ENCODE peak calls at places on chromosomes 1 and 21, in seven cellular contexts. K is GM23338, I is HCT116, Q is hepatocyte, X is neural progenitor cell, S is MM.1S, L is GM23248. C is an unnamed sample.

GRCh38 chr1:29393451-29393826 is 157.1 kb downstream of the PTPRU start:
- DNase-seq in K (no peak), I (no peak), X (no peak), S (no peak), Q (no peak), L (no peak), C (no peak)

GRCh38 chr1:168079761-168080160 is 57.0 kb downstream of the GPR161 start:
- DNase-seq in L (peak), I (peak), Q (no peak), X (no peak), K (no peak), S (no peak), C (peak)

GRCh38 chr1:62334434-62334833 is 15.2 kb upstream of the KANK4 start:
- DNase-seq in X (no peak), Q (no peak), S (no peak), I (no peak), K (no peak), L (no peak), C (no peak)

GRCh38 chr1:75265792-75266191 is 131.6 kb downstream of the LHX8 start:
- DNase-seq in I (peak), X (peak), K (peak), Q (peak), L (peak), S (peak), C (peak)

GRCh38 chr1:21123287-21123961 is 53.3 kb downstream of the EIF4G3 start:
- DNase-seq in S (no peak), Q (no peak), L (no peak), K (no peak), I (no peak), X (no peak), C (no peak)

GRCh38 chr1:41868241-41868953 is 50.3 kb downstream of the HIVEP3 start:
- DNase-seq in X (no peak), S (peak), Q (no peak), K (no peak), I (no peak), L (no peak), C (peak)

GRCh38 chr1:203040518-203041275 is 14.4 kb downstream of the PPFIA4 start:
- DNase-seq in X (no peak), K (no peak), S (peak), L (no peak), I (no peak), Q (no peak), C (no peak)

GRCh38 chr1:78370779-78371482 is 119.8 kb upstream of the PTGFR start:
- DNase-seq in K (no peak), L (peak), Q (no peak), X (no peak), S (no peak), I (no peak), C (peak)

GRCh38 chr1:24379733-24380315 is 33.8 kb downstream of the STPG1 start:
- DNase-seq in X (no peak), Q (no peak), L (peak), K (no peak), S (no peak), I (no peak), C (peak)

GRCh38 chr1:31696246-31696645 is 7.6 kb downstream of the COL16A1 start:
- DNase-seq in S (no peak), I (no peak), L (no peak), Q (no peak), X (no peak), K (no peak), C (no peak)

GRCh38 chr21:35041122-35041521 is 8.0 kb downstream of the RUNX1 start:
- DNase-seq in K (no peak), S (no peak), X (no peak), I (no peak), L (no peak), Q (no peak), C (no peak)

GRCh38 chr1:169630006-169630405 is at the start of gene SELP:
- DNase-seq in I (no peak), S (no peak), X (no peak), Q (no peak), K (no peak), L (no peak), C (no peak)

GRCh38 chr21:37224861-37225260 is 42.3 kb downstream of the VPS26C start:
- DNase-seq in X (no peak), Q (no peak), I (no peak), S (no peak), K (no peak), L (no peak), C (no peak)

GRCh38 chr1:231653611-231654010 is 27.0 kb downstream of the DISC1 start:
- DNase-seq in L (peak), I (no peak), X (no peak), S (no peak), Q (no peak), K (no peak), C (no peak)

GRCh38 chr1:70146488-70146887 is 58.9 kb downstream of the LRRC40 start:
- DNase-seq in I (no peak), S (no peak), Q (no peak), L (peak), K (no peak), X (no peak), C (peak)

GRCh38 chr1:12461764-12462163 is 156.2 kb downstream of the DHRS3 start:
- DNase-seq in S (no peak), I (no peak), Q (no peak), L (no peak), X (no peak), K (no peak), C (no peak)

GRCh38 chr1:9233241-9233941 is 1.2 kb upstream of the H6PD start:
- DNase-seq in S (no peak), X (no peak), L (peak), I (no peak), Q (peak), K (no peak), C (no peak)

GRCh38 chr1:2287649-2288048 is 59.5 kb downstream of the SKI start:
- DNase-seq in X (no peak), I (no peak), L (no peak), K (no peak), S (no peak), Q (no peak), C (no peak)

GRCh38 chr1:233341117-233341516 is 13.6 kb downstream of the MAP3K21 start:
- DNase-seq in X (no peak), K (no peak), L (no peak), Q (no peak), I (no peak), S (no peak), C (peak)

GRCh38 chr1:177913762-177914540 is 55.9 kb downstream of the SEC16B start:
- DNase-seq in L (peak), K (peak), Q (peak), I (peak), S (peak), X (peak), C (peak)

GRCh38 chr1:22231068-22231593 is 88.2 kb upstream of the WNT4 start:
- DNase-seq in X (no peak), K (no peak), I (no peak), Q (no peak), L (no peak), S (no peak), C (no peak)

GRCh38 chr1:17199267-17200044 is 5.5 kb upstream of the PADI1 start:
- DNase-seq in X (no peak), Q (no peak), S (no peak), K (no peak), L (peak), I (no peak), C (no peak)

GRCh38 chr21:42032968-42033367 is 22.8 kb upstream of the ZBTB21 start:
- DNase-seq in I (no peak), L (no peak), S (peak), X (no peak), K (no peak), Q (no peak), C (no peak)
- H3K27ac ChIP-seq in I (no peak), L (no peak), S (peak), X (no peak), K (no peak), Q (no peak), C (no peak)

GRCh38 chr21:31879251-31879650 is 6.4 kb downstream of the HUNK start:
- DNase-seq in I (no peak), Q (no peak), X (no peak), L (no peak), K (no peak), S (no peak), C (no peak)
- TF ChIP-seq EZH2 in I (no peak), Q (no peak), X (no peak), L (no peak), K (no peak), S (no peak), C (no peak)

GRCh38 chr1:150162862-150163706 is 13.4 kb downstream of the PLEKHO1 start:
- DNase-seq in L (peak), Q (peak), X (peak), S (no peak), K (peak), I (no peak), C (peak)
- TF ChIP-seq EZH2phosphoT487 in L (no peak), Q (no peak), X (no peak), S (no peak), K (no peak), I (no peak), C (no peak)

DNA sequence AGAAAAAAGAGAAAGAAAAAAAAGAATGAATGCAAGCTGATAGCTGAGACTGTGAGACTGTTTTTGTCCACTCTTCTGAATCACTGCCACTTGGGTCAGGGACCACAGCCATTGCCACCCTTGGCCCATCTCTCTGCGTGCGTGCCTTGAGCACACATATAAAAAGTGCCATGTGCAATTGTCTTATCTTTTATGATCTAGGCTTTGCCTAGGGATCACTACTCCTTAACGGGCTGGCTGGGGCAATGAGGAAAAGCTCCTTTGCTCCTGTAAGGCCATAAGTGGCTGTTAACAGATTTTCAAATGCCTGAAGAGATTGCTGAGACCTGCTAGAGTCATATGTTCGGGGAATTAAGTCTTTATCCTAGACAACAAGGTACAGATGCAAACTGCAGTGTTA is 8.2 kb downstream of the SPATA46 start:
- DNase-seq in K (no peak), X (no peak), I (no peak), Q (no peak), L (no peak), S (no peak), C (no peak)
- H3K27ac ChIP-seq in K (no peak), X (no peak), I (no peak), Q (no peak), L (no peak), S (no peak), C (no peak)

GRCh38 chr1:151715726-151716404 is 738 bp downstream of the CELF3 start:
- DNase-seq in K (peak), X (peak), L (no peak), I (no peak), S (no peak), Q (no peak), C (no peak)

GRCh38 chr1:151718011-151718431 is 1.4 kb upstream of the CELF3 start:
- DNase-seq in Q (no peak), I (no peak), L (peak), X (no peak), S (no peak), K (no peak), C (peak)

GRCh38 chr1:151718666-151719065 is 2.1 kb upstream of the CELF3 start:
- DNase-seq in I (no peak), K (no peak), L (no peak), Q (no peak), S (no peak), X (no peak), C (no peak)

GRCh38 chr1:151716405-151716762 is 219 bp downstream of the CELF3 start:
- DNase-seq in K (no peak), Q (no peak), S (no peak), I (no peak), X (no peak), L (no peak), C (no peak)

GRCh38 chr1:151716771-151717631 is at the start of gene CELF3:
- DNase-seq in I (no peak), X (peak), S (peak), Q (peak), L (peak), K (peak), C (no peak)
- TF ChIP-seq EZH2 in I (no peak), X (peak), S (no peak), Q (no peak), L (no peak), K (no peak), C (no peak)

GRCh38 chr1:198556969-198557368 is 16.5 kb upstream of the ATP6V1G3 start:
- DNase-seq in L (peak), X (no peak), I (no peak), Q (no peak), K (no peak), S (peak), C (no peak)

GRCh38 chr1:198560093-198560638 is 19.7 kb upstream of the ATP6V1G3 start:
- DNase-seq in X (no peak), S (no peak), L (peak), I (no peak), K (no peak), Q (no peak), C (peak)

GRCh38 chr1:198563578-198563977 is 23.1 kb upstream of the ATP6V1G3 start:
- DNase-seq in L (peak), X (no peak), K (peak), Q (no peak), S (no peak), I (no peak), C (peak)

GRCh38 chr1:198558402-198558801 is 17.9 kb upstream of the ATP6V1G3 start:
- DNase-seq in L (no peak), I (no peak), S (no peak), X (no peak), Q (no peak), K (no peak), C (no peak)

GRCh38 chr1:198559362-198559761 is 18.9 kb upstream of the ATP6V1G3 start:
- DNase-seq in L (no peak), I (no peak), X (no peak), K (no peak), Q (no peak), S (no peak), C (no peak)
- TF ChIP-seq EZH2phosphoT487 in L (no peak), I (no peak), X (no peak), K (no peak), Q (no peak), S (no peak), C (no peak)

GRCh38 chr1:225448146-225448805 is 20.4 kb upstream of the LBR start:
- DNase-seq in L (no peak), S (no peak), I (no peak), X (no peak), Q (no peak), K (no peak), C (no peak)
- H3K27ac ChIP-seq in L (no peak), S (no peak), I (no peak), X (no peak), Q (peak), K (no peak), C (no peak)

DNA sequence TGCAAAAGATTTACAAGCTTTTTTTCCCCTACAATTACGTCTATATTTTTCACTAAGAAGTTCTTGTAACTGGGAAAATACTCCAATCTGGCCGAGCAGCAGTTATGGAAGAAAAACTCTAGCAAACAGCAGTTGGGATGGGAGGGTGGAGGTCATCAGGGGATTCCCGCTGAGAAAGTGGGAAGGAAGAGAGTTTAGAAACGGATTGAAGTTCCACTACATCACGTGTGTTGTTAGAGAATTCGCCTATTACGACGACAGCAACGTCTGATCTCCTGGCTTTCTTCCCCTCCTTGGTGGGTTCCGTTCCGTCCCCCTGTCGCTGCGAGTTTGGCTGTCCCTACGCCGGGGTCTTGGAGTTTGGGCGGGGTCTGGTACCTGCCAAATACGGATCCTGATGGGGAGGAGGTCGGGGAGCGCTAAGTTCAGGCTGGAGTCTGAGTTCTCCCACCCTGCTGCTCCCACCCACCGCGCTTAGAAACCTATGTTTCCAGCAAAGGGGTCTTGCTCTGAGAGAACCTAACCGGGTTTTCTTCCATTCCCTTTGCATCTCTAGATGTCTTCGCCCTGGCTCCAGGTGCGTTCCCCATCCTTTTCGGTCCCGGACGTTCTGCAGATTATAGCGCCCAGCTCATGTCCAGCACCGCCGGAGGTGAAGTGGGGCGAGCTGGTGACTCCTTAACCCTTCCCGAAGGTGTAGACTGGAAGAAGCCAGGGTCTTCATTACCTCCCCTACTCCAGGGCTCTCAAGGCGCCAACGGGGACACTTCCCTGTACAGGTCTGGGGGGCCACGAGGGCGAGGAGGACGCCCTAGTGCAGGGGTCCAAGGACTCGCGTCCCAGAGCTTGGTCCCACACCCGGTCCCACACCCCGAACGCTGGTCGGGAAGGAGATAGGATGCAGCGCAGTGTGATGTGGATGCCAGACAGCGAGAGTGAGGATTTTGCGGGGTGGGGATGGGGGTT is 688 bp upstream of the KCNK2 start:
- DNase-seq in L (peak), X (peak), I (no peak), S (no peak), Q (peak), K (peak), C (no peak)
- TF ChIP-seq EZH2 in L (no peak), X (peak), I (no peak), S (no peak), Q (peak), K (no peak), C (no peak)

GRCh38 chr1:36975642-36976041 is 58.7 kb downstream of the GRIK3 start:
- DNase-seq in K (no peak), I (no peak), S (no peak), X (no peak), Q (no peak), L (no peak), C (no peak)
- TF ChIP-seq EZH2phosphoT487 in K (no peak), I (no peak), S (no peak), X (no peak), Q (no peak), L (no peak), C (no peak)

DNA sequence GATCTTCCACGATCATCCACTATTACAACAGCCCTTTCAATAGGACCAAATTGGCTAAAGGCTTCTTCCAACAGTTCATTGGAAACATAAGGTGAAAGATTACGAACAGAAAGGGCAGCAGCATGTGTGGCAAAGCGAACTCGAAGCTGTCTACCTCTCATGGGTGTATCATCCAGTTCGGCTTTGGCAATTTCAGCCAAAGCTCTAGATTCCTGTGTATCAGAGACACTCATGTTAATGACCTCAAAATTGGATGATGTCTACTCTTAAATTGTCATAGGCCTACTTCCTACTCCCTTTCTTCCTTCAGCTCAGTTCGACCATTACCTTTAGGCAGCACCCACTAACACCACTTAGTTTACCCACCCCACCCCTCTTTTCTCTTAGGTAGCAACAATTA is 2.2 kb downstream of the SFPQ start:
- DNase-seq in I (no peak), L (peak), X (no peak), S (no peak), K (no peak), Q (no peak), C (no peak)
- H3K27ac ChIP-seq in I (no peak), L (peak), X (no peak), S (no peak), K (peak), Q (no peak), C (no peak)